ENCODE peak calls at places on chromosomes 16 and 17, in eight cellular contexts. B is substantia nigra; Y is heart left ventricle; L is CD8-positive, alpha-beta memory T cell; T is HS-27A; N is T-helper 1 cell; M is GM10248; P is effector memory CD8-positive, alpha-beta T cell. W is an unnamed sample.

GRCh38 chr17:57931488-57932137 is 23.6 kb downstream of the CUEDC1 start:
- DNase-seq in P (no peak), T (no peak), N (no peak), B (no peak), L (no peak), M (no peak), Y (no peak), W (no peak)

GRCh38 chr17:72878975-72879660 is 213.4 kb downstream of the SLC39A11 start:
- DNase-seq in B (no peak), N (no peak), M (no peak), T (no peak), P (no peak), Y (no peak), L (no peak), W (no peak)

GRCh38 chr17:43814026-43814425 is 18.9 kb downstream of the MPP3 start:
- DNase-seq in Y (no peak), B (no peak), P (no peak), M (no peak), N (no peak), T (no peak), L (no peak), W (no peak)

GRCh38 chr17:55426851-55427586 is 5.4 kb upstream of the MMD start:
- DNase-seq in Y (no peak), M (peak; percentile 41), P (no peak), T (no peak), N (no peak), B (no peak), L (no peak), W (no peak)

GRCh38 chr16:88902744-88903143 is 36.3 kb upstream of the PABPN1L start:
- DNase-seq in M (no peak), T (no peak), B (no peak), Y (no peak), N (no peak), P (no peak), L (no peak), W (no peak)

GRCh38 chr16:56238188-56238587 is 46.9 kb downstream of the GNAO1 start:
- DNase-seq in M (no peak), N (no peak), Y (no peak), L (no peak), P (no peak), T (no peak), B (no peak), W (no peak)

GRCh38 chr16:72092832-72093447 is 480 bp downstream of the TXNL4B start:
- DNase-seq in P (no peak), Y (no peak), M (no peak), B (no peak), N (no peak), T (no peak), L (no peak), W (peak; percentile 52)

GRCh38 chr16:1913327-1914083 is 4.7 kb downstream of the HS3ST6 start:
- DNase-seq in B (no peak), Y (no peak), T (no peak), N (no peak), P (no peak), M (no peak), L (no peak), W (no peak)

GRCh38 chr17:58969156-58969555 is 137.5 kb downstream of the TRIM37 start:
- DNase-seq in B (no peak), N (no peak), Y (no peak), T (no peak), M (no peak), P (no peak), L (no peak), W (peak; percentile 12)

GRCh38 chr16:86466695-86467406 is 43.5 kb upstream of the FOXF1 start:
- DNase-seq in M (no peak), P (no peak), Y (no peak), B (no peak), T (no peak), L (no peak), N (no peak), W (no peak)

GRCh38 chr16:31537362-31537921 is 9.7 kb downstream of the AHSP start:
- DNase-seq in B (no peak), N (no peak), Y (no peak), M (no peak), T (no peak), L (no peak), P (no peak), W (peak; percentile 7)

GRCh38 chr16:89024546-89024945 is 47.5 kb upstream of the CBFA2T3 start:
- DNase-seq in M (no peak), N (no peak), Y (no peak), B (no peak), P (no peak), T (no peak), L (no peak), W (no peak)

GRCh38 chr17:10318540-10318939 is 54.3 kb downstream of the MYH13 start:
- DNase-seq in T (no peak), N (no peak), P (no peak), L (no peak), B (no peak), Y (no peak), M (no peak), W (no peak)

GRCh38 chr16:1985466-1986150 is 1.6 kb downstream of the GFER start:
- DNase-seq in M (no peak), N (no peak), P (no peak), Y (no peak), B (no peak), T (no peak), L (no peak), W (no peak)

GRCh38 chr17:50396261-50397110 is 837 bp downstream of the LRRC59 start:
- DNase-seq in B (no peak), N (no peak), L (peak; percentile 8), Y (peak; percentile 43), P (no peak), T (no peak), M (peak; percentile 20), W (peak; percentile 54)

GRCh38 chr17:81101614-81102306 is 63.5 kb upstream of the PVALEF start:
- DNase-seq in Y (peak; percentile 82), T (peak; percentile 15), N (peak; percentile 76), L (peak; percentile 82), B (peak; percentile 85), M (peak; percentile 98), P (peak; percentile 90), W (peak; percentile 83)

GRCh38 chr17:3693829-3694231 is 2.1 kb downstream of the P2RX5 start:
- DNase-seq in L (no peak), Y (no peak), P (peak; percentile 45), M (no peak), B (no peak), N (no peak), T (no peak), W (no peak)

GRCh38 chr16:11546522-11547485 is 39.9 kb downstream of the LITAF start:
- DNase-seq in L (no peak), T (no peak), P (no peak), N (no peak), M (no peak), B (no peak), Y (no peak), W (no peak)

GRCh38 chr17:10733666-10734065 is 3.8 kb upstream of the TMEM220 start:
- DNase-seq in P (no peak), T (no peak), Y (no peak), M (no peak), B (no peak), L (no peak), N (no peak), W (no peak)

GRCh38 chr17:35968520-35969054 is 12.7 kb downstream of the CCL16 start:
- DNase-seq in M (no peak), P (no peak), Y (no peak), N (no peak), L (no peak), T (no peak), B (no peak), W (no peak)

GRCh38 chr16:70638814-70639792 is 7.3 kb upstream of the IL34 start:
- DNase-seq in P (no peak), Y (no peak), M (no peak), L (no peak), T (no peak), B (no peak), N (no peak), W (no peak)

GRCh38 chr17:75595284-75595918 is 7.8 kb downstream of the MYO15B start:
- DNase-seq in Y (no peak), N (no peak), L (no peak), T (no peak), P (no peak), M (no peak), B (no peak), W (no peak)